ENCODE peak calls at places on chromosomes 7 and 10, in nine cellular contexts. Z is fibroblast of pulmonary artery, Y is coronary artery, J is A549, X is IMR-90, D is ascending aorta, K is tibial artery, L is retinal pigment epithelial cell, U is fibroblast of lung. Q is an unnamed sample.

GRCh38 chr10:120539076-120539475 is 82.0 kb downstream of the PLPP4 start:
- DNase-seq in Z (no peak), Y (no peak), J (no peak), X (no peak), D (no peak), K (no peak), L (no peak), U (no peak), Q (no peak)

GRCh38 chr10:100510533-100511308 is 8.9 kb downstream of the SEC31B start:
- DNase-seq in Z (no peak), Y (no peak), J (no peak), X (peak; percentile 27), D (no peak), K (no peak), L (no peak), U (no peak), Q (no peak)

GRCh38 chr10:89463846-89464537 is 49.6 kb downstream of the IFIT5 start:
- DNase-seq in Z (no peak), Y (no peak), J (no peak), X (no peak), D (no peak), K (no peak), L (no peak), U (no peak), Q (no peak)

GRCh38 chr10:10330481-10330880 is 687.2 kb upstream of the CELF2 start:
- DNase-seq in Z (peak; percentile 12), Y (no peak), J (no peak), X (peak; percentile 56), D (no peak), K (no peak), L (no peak), U (no peak), Q (no peak)

GRCh38 chr7:23403970-23404369 is 66.3 kb downstream of the IGF2BP3 start:
- DNase-seq in Z (no peak), Y (no peak), J (no peak), X (no peak), D (no peak), K (no peak), L (no peak), U (no peak), Q (no peak)

GRCh38 chr7:125927556-125927955 is 997.9 kb upstream of the POT1 start:
- DNase-seq in Z (no peak), Y (no peak), J (no peak), X (no peak), D (no peak), K (no peak), L (no peak), U (no peak), Q (no peak)

GRCh38 chr7:51700593-51701215 is 384.1 kb upstream of the COBL start:
- DNase-seq in Z (no peak), Y (no peak), J (no peak), X (no peak), D (no peak), K (no peak), L (no peak), U (no peak), Q (no peak)

GRCh38 chr10:44993226-44993921 is 7.3 kb upstream of the ZNF22 start:
- DNase-seq in Z (no peak), Y (peak; percentile 70), J (no peak), X (no peak), D (no peak), K (peak; percentile 21), L (no peak), U (no peak), Q (no peak)

GRCh38 chr10:129758180-129758579 is 205.9 kb downstream of the EBF3 start:
- DNase-seq in Z (no peak), Y (peak; percentile 22), J (no peak), X (no peak), D (no peak), K (no peak), L (no peak), U (no peak), Q (no peak)

GRCh38 chr10:77266242-77266641 is 371.4 kb downstream of the KCNMA1 start:
- DNase-seq in Z (no peak), Y (no peak), J (no peak), X (no peak), D (no peak), K (no peak), L (no peak), U (no peak), Q (no peak)

GRCh38 chr7:13879994-13880686 is 109.3 kb downstream of the ETV1 start:
- DNase-seq in Z (peak; percentile 23), Y (no peak), J (no peak), X (peak; percentile 69), D (no peak), K (no peak), L (no peak), U (peak; percentile 85), Q (no peak)

GRCh38 chr7:71184609-71185008 is 52.7 kb downstream of the GALNT17 start:
- DNase-seq in Z (no peak), Y (no peak), J (no peak), X (no peak), D (no peak), K (no peak), L (no peak), U (no peak), Q (no peak)

GRCh38 chr7:155878674-155879073 is 66.4 kb upstream of the SHH start:
- DNase-seq in Z (no peak), Y (peak; percentile 5), J (no peak), X (no peak), D (no peak), K (no peak), L (no peak), U (no peak), Q (no peak)

DNA sequence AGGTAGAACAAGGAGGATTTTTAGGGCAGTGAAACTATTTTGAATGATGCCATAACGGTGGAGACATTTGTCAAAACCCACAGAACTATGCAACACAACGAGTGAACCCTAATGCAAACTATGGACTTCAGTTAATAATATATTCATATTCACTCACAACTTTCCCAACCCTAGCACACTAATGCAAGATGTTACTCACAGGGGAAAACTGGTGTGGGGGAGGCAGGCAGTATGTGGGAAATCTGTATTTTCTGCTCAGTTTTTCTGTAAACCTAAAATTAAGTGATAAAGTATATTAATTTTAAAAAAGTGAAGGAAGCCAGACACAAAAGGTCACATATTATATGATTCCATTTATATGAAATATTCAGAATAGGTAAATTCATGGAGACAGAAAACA is 17.3 kb downstream of the GNA12 start:
- DNase-seq in Z (peak; percentile 42), Y (no peak), J (no peak), X (no peak), D (no peak), K (no peak), L (no peak), U (no peak), Q (no peak)
- H3K4me3 ChIP-seq in Z (no peak overlapping the region), Y (no peak overlapping the region), J (no peak overlapping the region), X (no peak overlapping the region), D (no peak overlapping the region), K (no peak overlapping the region), L (no peak overlapping the region), U (no peak overlapping the region), Q (no peak overlapping the region)

GRCh38 chr10:28678687-28679457 is 1.6 kb downstream of the BAMBI start:
- DNase-seq in Z (peak; percentile 31), Y (no peak), J (no peak), X (peak; percentile 24), D (no peak), K (no peak), L (no peak), U (peak; percentile 61), Q (no peak)
- H3K4me3 ChIP-seq in Z (peak overlapping the region; percentile 75), Y (peak overlapping the region; percentile 89), J (peak overlapping the region; percentile 99), X (peak overlapping the region; percentile 89), D (peak overlapping the region; percentile 98), K (peak overlapping the region; percentile 86), L (peak overlapping the region; percentile 75), U (peak overlapping the region; percentile 73), Q (peak overlapping the region; percentile 67)

DNA sequence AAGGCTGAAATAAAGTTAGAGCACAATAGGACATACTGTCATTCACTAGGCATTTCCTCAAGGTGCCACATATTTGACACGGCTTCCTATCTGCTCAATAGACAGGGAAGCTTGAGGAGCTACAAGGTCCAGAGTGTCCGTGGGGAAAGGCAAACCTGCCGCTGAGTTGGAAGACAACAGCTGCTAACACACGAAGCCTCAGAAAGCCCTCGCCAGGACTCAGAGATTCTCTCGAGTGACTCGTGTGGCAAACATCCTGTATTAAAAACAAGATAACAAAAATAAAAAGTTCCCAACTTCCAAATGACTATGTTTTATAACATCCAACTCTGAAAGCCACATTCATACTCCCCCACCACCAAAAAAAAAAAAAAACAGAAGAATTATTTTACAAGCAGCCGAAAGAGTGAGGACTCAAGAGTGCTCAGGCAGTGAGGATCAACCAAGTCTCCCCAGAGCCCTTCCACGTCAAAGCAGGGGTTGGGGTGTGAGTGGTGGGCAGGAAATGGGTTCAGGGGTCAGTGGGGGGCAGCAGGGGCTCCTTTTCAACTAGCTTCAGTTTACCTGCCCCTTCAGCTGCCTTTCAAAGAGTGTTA is 67.6 kb downstream of the STK17A start:
- DNase-seq in Z (peak; percentile 69), Y (no peak), J (no peak), X (peak; percentile 92), D (no peak), K (no peak), L (no peak), U (peak; percentile 86), Q (no peak)
- H3K4me3 ChIP-seq in Z (no peak overlapping the region), Y (peak overlapping the region; percentile 4), J (no peak overlapping the region), X (no peak overlapping the region), D (peak overlapping the region; percentile 4), K (no peak overlapping the region), L (no peak overlapping the region), U (no peak overlapping the region), Q (no peak overlapping the region)

GRCh38 chr7:4996696-4997222 is 37.8 kb upstream of the MMD2 start:
- DNase-seq in Z (no peak), Y (no peak), J (no peak), X (no peak), D (no peak), K (no peak), L (no peak), U (no peak), Q (no peak)
- H3K4me3 ChIP-seq in Z (no peak overlapping the region), Y (no peak overlapping the region), J (no peak overlapping the region), X (no peak overlapping the region), D (no peak overlapping the region), K (no peak overlapping the region), L (no peak overlapping the region), U (no peak overlapping the region), Q (no peak overlapping the region)

GRCh38 chr7:69664433-69664832 is 66.2 kb downstream of the AUTS2 start:
- DNase-seq in Z (no peak), Y (no peak), J (no peak), X (no peak), D (no peak), K (no peak), L (no peak), U (no peak), Q (no peak)
- H3K4me3 ChIP-seq in Z (no peak overlapping the region), Y (no peak overlapping the region), J (no peak overlapping the region), X (no peak overlapping the region), D (no peak overlapping the region), K (no peak overlapping the region), L (no peak overlapping the region), U (no peak overlapping the region), Q (no peak overlapping the region)

GRCh38 chr10:23194471-23194965 is 2.4 kb downstream of the PTF1A start:
- DNase-seq in Z (no peak), Y (no peak), J (no peak), X (no peak), D (no peak), K (no peak), L (no peak), U (no peak), Q (no peak)
- H3K4me3 ChIP-seq in Z (no peak overlapping the region), Y (no peak overlapping the region), J (no peak overlapping the region), X (no peak overlapping the region), D (no peak overlapping the region), K (no peak overlapping the region), L (no peak overlapping the region), U (no peak overlapping the region), Q (no peak overlapping the region)

Q was measured in skeletal muscle cell.